ENCODE peak calls at places on chromosomes 11 and 22, in four cellular contexts. T is germinal center; U is stimulated activated CD4-positive, alpha-beta T cell treated with anti-CD3 and anti-CD28 coated beads, Interleukin-2, amount 100 ng/mL, for 4 hours; N is HuH-7.5. R is an unnamed sample.

GRCh38 chr11:113091578-113091844 is 130.3 kb downstream of the NCAM1 start:
- DNase-seq in T (no peak), U (no peak), N (no peak), R (no peak)

GRCh38 chr11:19756675-19757475 is 44.2 kb downstream of the NAV2 start:
- DNase-seq in T (no peak), U (no peak), N (no peak), R (no peak)

GRCh38 chr11:65412271-65413076 is 10.1 kb upstream of the NEAT1 start:
- DNase-seq in T (no peak), U (no peak), N (no peak), R (no peak)

GRCh38 chr11:108559904-108560303 is 33.7 kb downstream of the EXPH5 start:
- DNase-seq in T (no peak), U (no peak), N (no peak), R (no peak)

GRCh38 chr11:100832851-100833250 is 145.8 kb downstream of the ARHGAP42 start:
- DNase-seq in T (no peak), U (no peak), N (no peak), R (no peak)

GRCh38 chr11:1920128-1920908 is 815 bp downstream of the TNNT3 start:
- DNase-seq in T (no peak), U (no peak), N (no peak), R (no peak)

GRCh38 chr22:48957311-48957986 is 870.2 kb downstream of the BRD1 start:
- DNase-seq in T (no peak), U (no peak), N (no peak), R (no peak)

GRCh38 chr11:75766449-75767227 is 1.9 kb upstream of the DGAT2 start:
- DNase-seq in T (no peak), U (no peak), N (no peak), R (peak; percentile 32)

GRCh38 chr11:6992026-6992425 is 28.1 kb downstream of the ZNF214 start:
- DNase-seq in T (no peak), U (no peak), N (no peak), R (no peak)

GRCh38 chr22:44212936-44213335 is 32.2 kb downstream of the PARVG start:
- DNase-seq in T (no peak), U (no peak), N (no peak), R (no peak)

GRCh38 chr11:68471360-68472340 is 11.1 kb downstream of the PPP6R3 start:
- DNase-seq in T (no peak), U (no peak), N (no peak), R (peak; percentile 13)

GRCh38 chr11:46363455-46363920 is 16.2 kb downstream of the DGKZ start:
- DNase-seq in T (no peak), U (no peak), N (peak; percentile 40), R (no peak)

GRCh38 chr22:22119003-22119402 is 125.6 kb upstream of the VPREB1 start:
- DNase-seq in T (no peak), U (no peak), N (no peak), R (no peak)

GRCh38 chr11:111598546-111598945 is 3.7 kb upstream of the SIK2 start:
- DNase-seq in T (no peak), U (no peak), N (no peak), R (no peak)

GRCh38 chr11:102666331-102666957 is 39.1 kb downstream of the MMP27 start:
- DNase-seq in T (peak; percentile 46), U (no peak), N (peak; percentile 19), R (peak; percentile 44)

GRCh38 chr11:93983542-93984204 is 37.5 kb upstream of the HEPHL1 start:
- DNase-seq in T (no peak), U (no peak), N (no peak), R (no peak)

GRCh38 chr22:20439928-20440575 is 2.4 kb upstream of the SCARF2 start:
- DNase-seq in T (no peak), U (no peak), N (no peak), R (no peak)

GRCh38 chr11:108501396-108501795 is 3.2 kb upstream of the POGLUT3 start:
- DNase-seq in T (no peak), U (no peak), N (no peak), R (no peak)